ENCODE peak calls at places on chromosomes 1 and 21, in seven cellular contexts. I is left ventricle myocardium inferior, U is uterus, K is endothelial cell, P is NCI-H1436, L is fibroblast of gingiva, N is activated gamma-delta T cell treated with Interleukin-2 at 50 U/mL for 16 hours. X is an unnamed sample.

GRCh38 chr21:26162081-26162480 is 8.5 kb downstream of the APP start:
- DNase-seq in I (no peak), P (no peak), N (no peak), L (no peak), U (no peak), K (no peak), X (no peak)

GRCh38 chr1:68230901-68231626 is 1.3 kb downstream of the WLS start:
- DNase-seq in U (peak), N (no peak), K (peak), I (peak), P (no peak), L (no peak), X (no peak)

GRCh38 chr1:16447641-16448040 is 7.1 kb downstream of the NECAP2 start:
- DNase-seq in I (no peak), K (no peak), P (no peak), N (no peak), L (no peak), U (no peak), X (no peak)

GRCh38 chr1:165793951-165794350 is 25.3 kb upstream of the TMCO1 start:
- DNase-seq in K (no peak), U (no peak), I (no peak), L (peak), N (no peak), P (no peak), X (no peak)

GRCh38 chr1:57857809-57858208 is 433.9 kb upstream of the DAB1 start:
- DNase-seq in L (no peak), N (no peak), P (no peak), U (no peak), I (no peak), K (no peak), X (no peak)

GRCh38 chr1:25134307-25134706 is 98.0 kb downstream of the SYF2 start:
- DNase-seq in P (no peak), U (no peak), L (no peak), N (no peak), K (no peak), I (no peak), X (no peak)

GRCh38 chr1:24107462-24108225 is 4.3 kb downstream of the MYOM3 start:
- DNase-seq in L (peak), U (no peak), K (no peak), N (no peak), I (no peak), P (no peak), X (no peak)

GRCh38 chr1:6262570-6263420 is 1.9 kb upstream of the GPR153 start:
- DNase-seq in N (no peak), P (no peak), I (peak), K (no peak), L (peak), U (peak), X (no peak)

GRCh38 chr1:87074001-87074795 is 159.8 kb downstream of the HS2ST1 start:
- DNase-seq in L (peak), U (no peak), P (no peak), I (no peak), N (no peak), K (no peak), X (no peak)

GRCh38 chr1:119086830-119087229 is 53.6 kb downstream of the WARS2 start:
- DNase-seq in P (no peak), I (no peak), N (no peak), U (no peak), L (no peak), K (no peak), X (no peak)

GRCh38 chr1:100322436-100323211 is 29.7 kb upstream of the CDC14A start:
- DNase-seq in K (no peak), I (no peak), P (no peak), U (no peak), L (peak), N (no peak), X (no peak)

GRCh38 chr1:70084314-70084915 is 121.0 kb downstream of the LRRC40 start:
- DNase-seq in U (no peak), L (peak), K (no peak), N (no peak), P (no peak), I (no peak), X (no peak)

GRCh38 chr1:176904057-176904815 is 260.3 kb downstream of the ASTN1 start:
- DNase-seq in P (no peak), N (no peak), L (no peak), U (no peak), K (no peak), I (no peak), X (no peak)

GRCh38 chr1:183870351-183871077 is 65.6 kb downstream of the RGL1 start:
- DNase-seq in P (no peak), U (peak), N (no peak), K (no peak), I (peak), L (peak), X (no peak)

GRCh38 chr21:29125199-29125598 is 5.2 kb upstream of the MAP3K7CL start:
- DNase-seq in N (no peak), I (no peak), K (no peak), L (no peak), U (no peak), P (no peak), X (no peak)

GRCh38 chr1:81780705-81781454 is 19.9 kb upstream of the ADGRL2 start:
- DNase-seq in L (no peak), I (no peak), P (no peak), U (no peak), N (no peak), K (no peak), X (no peak)

GRCh38 chr1:60589046-60589748 is 493.2 kb upstream of the NFIA start:
- DNase-seq in P (no peak), U (no peak), K (no peak), N (no peak), L (no peak), I (no peak), X (no peak)